ENCODE peak calls at places on chromosomes 7 and 10, in eight cellular contexts. C is foreskin fibroblast; N is stimulated activated naive CD8-positive, alpha-beta T cell treated with anti-CD3 and anti-CD28 coated beads, Interleukin-15, Interleukin-2, amounts not matched to agents 100 U/mL and 50 U/mL, for 24 hours; A is effector memory CD8-positive, alpha-beta T cell; D is tibial artery; L is aorta; S is dermis microvascular lymphatic vessel endothelial cell; U is NCI-H1694 treated with DMSO at 0.1 percent for 48 hours. W is an unnamed sample.

GRCh38 chr10:74032900-74033655 is 35.2 kb downstream of the VCL start:
- DNase-seq in N (no peak), S (no peak), L (no peak), D (no peak), A (no peak), U (no peak), C (no peak), W (no peak)

GRCh38 chr10:119444866-119445265 is 97.7 kb downstream of the RGS10 start:
- DNase-seq in D (no peak), A (no peak), N (no peak), L (no peak), C (no peak), S (no peak), U (no peak), W (no peak)

GRCh38 chr10:5760462-5760861 is 52.8 kb downstream of the GDI2 start:
- DNase-seq in D (no peak), U (no peak), N (no peak), L (no peak), C (no peak), A (no peak), S (no peak), W (no peak)

GRCh38 chr10:98169379-98169778 is 34.9 kb downstream of the R3HCC1L start:
- DNase-seq in D (no peak), A (no peak), U (no peak), L (no peak), N (no peak), S (no peak), C (no peak), W (no peak)

GRCh38 chr7:130266258-130266960 is at the start of gene CPA2:
- DNase-seq in D (no peak), C (no peak), N (no peak), L (no peak), U (no peak), S (no peak), A (no peak), W (no peak)

GRCh38 chr7:133723044-133723443 is 404.1 kb upstream of the LRGUK start:
- DNase-seq in L (no peak), N (no peak), D (no peak), S (no peak), U (no peak), C (no peak), A (no peak), W (no peak)

GRCh38 chr10:29757551-29758297 is 123.0 kb upstream of the SVIL start:
- DNase-seq in A (no peak), D (no peak), U (no peak), C (peak), N (peak), L (no peak), S (no peak), W (no peak)

GRCh38 chr10:77393411-77393810 is 244.2 kb downstream of the KCNMA1 start:
- DNase-seq in A (no peak), S (no peak), U (no peak), D (no peak), C (no peak), L (no peak), N (no peak), W (no peak)

GRCh38 chr7:140231779-140232491 is 55.2 kb upstream of the KDM7A start:
- DNase-seq in U (no peak), N (no peak), S (no peak), L (no peak), A (no peak), C (no peak), D (no peak), W (no peak)

GRCh38 chr7:3416453-3416852 is 115.4 kb downstream of the SDK1 start:
- DNase-seq in D (no peak), L (no peak), U (peak), C (no peak), N (no peak), S (no peak), A (no peak), W (no peak)

GRCh38 chr7:77800158-77800557 is 1.6 kb downstream of the PHTF2 start:
- DNase-seq in L (no peak), C (no peak), D (no peak), S (no peak), U (no peak), A (no peak), N (no peak), W (peak)

GRCh38 chr7:91089382-91089963 is 174.8 kb upstream of the FZD1 start:
- DNase-seq in L (no peak), D (no peak), N (peak), C (peak), U (peak), A (no peak), S (peak), W (peak)